ENCODE peak calls at places on chromosomes 16 and 17, in seven cellular contexts. M is SW 1271; P is HFF-Myc; Y is left cardiac atrium; D is activated CD4-positive, alpha-beta memory T cell treated with anti-CD3 and anti-CD28 coated beads for 36 hours; V is NCI-H774; T is NCI-H345. X is an unnamed sample.

GRCh38 chr17:1999557-2000251 is 25.4 kb downstream of the RTN4RL1 start:
- DNase-seq in M (no peak), P (no peak), Y (peak; percentile 44), D (no peak), V (peak; percentile 21), T (peak; percentile 63), X (no peak)

GRCh38 chr16:78443780-78444422 is 344.4 kb downstream of the WWOX start:
- DNase-seq in M (no peak), P (no peak), Y (peak; percentile 29), D (no peak), V (no peak), T (no peak), X (no peak)

GRCh38 chr17:66523378-66524174 is 221.2 kb downstream of the PRKCA start:
- DNase-seq in M (no peak), P (no peak), Y (no peak), D (no peak), V (no peak), T (no peak), X (no peak)

GRCh38 chr17:79919164-79919585 is 79.9 kb upstream of the CBX4 start:
- DNase-seq in M (no peak), P (no peak), Y (peak; percentile 87), D (no peak), V (peak; percentile 61), T (no peak), X (no peak)

GRCh38 chr17:39152134-39152884 is 872 bp upstream of the PLXDC1 start:
- DNase-seq in M (no peak), P (no peak), Y (no peak), D (peak; percentile 40), V (peak; percentile 36), T (no peak), X (no peak)

GRCh38 chr16:29900102-29900887 is at the start of gene ASPHD1:
- DNase-seq in M (peak; percentile 49), P (peak; percentile 35), Y (peak; percentile 76), D (peak; percentile 71), V (peak; percentile 70), T (peak; percentile 80), X (no peak)

GRCh38 chr16:85469929-85470590 is 143.1 kb upstream of the GSE1 start:
- DNase-seq in M (no peak), P (no peak), Y (no peak), D (no peak), V (no peak), T (no peak), X (no peak)

GRCh38 chr16:1698680-1699079 is 7.3 kb upstream of the MAPK8IP3 start:
- DNase-seq in M (no peak), P (no peak), Y (peak; percentile 9), D (no peak), V (no peak), T (no peak), X (no peak)

GRCh38 chr16:57614546-57615343 is 13.7 kb upstream of the ADGRG1 start:
- DNase-seq in M (no peak), P (no peak), Y (no peak), D (peak; percentile 79), V (no peak), T (no peak), X (no peak)

GRCh38 chr17:61436995-61437704 is 15.1 kb upstream of the TBX4 start:
- DNase-seq in M (no peak), P (no peak), Y (no peak), D (no peak), V (no peak), T (no peak), X (no peak)

GRCh38 chr16:27572711-27573110 is 22.8 kb downstream of the KATNIP start:
- DNase-seq in M (no peak), P (no peak), Y (peak; percentile 25), D (no peak), V (no peak), T (no peak), X (no peak)

GRCh38 chr16:81283044-81283443 is 31.7 kb upstream of the GAN start:
- DNase-seq in M (no peak), P (no peak), Y (no peak), D (no peak), V (no peak), T (no peak), X (no peak)

GRCh38 chr17:8057691-8058114 is 18.8 kb downstream of the ALOX15B start:
- DNase-seq in M (peak; percentile 68), P (peak; percentile 78), Y (no peak), D (peak; percentile 46), V (peak; percentile 65), T (peak; percentile 58), X (peak; percentile 63)

GRCh38 chr16:88084881-88085280 is 133.6 kb downstream of the BANP start:
- DNase-seq in M (no peak), P (no peak), Y (no peak), D (no peak), V (no peak), T (no peak), X (no peak)

GRCh38 chr17:66400698-66401097 is 98.3 kb downstream of the PRKCA start:
- DNase-seq in M (no peak), P (no peak), Y (no peak), D (no peak), V (no peak), T (no peak), X (no peak)

GRCh38 chr17:80033840-80034239 is 1.8 kb downstream of the TBC1D16 start:
- DNase-seq in M (no peak), P (no peak), Y (no peak), D (no peak), V (no peak), T (no peak), X (no peak)

GRCh38 chr17:75980188-75981018 is 1.4 kb downstream of the TEN1 start:
- DNase-seq in M (no peak), P (no peak), Y (no peak), D (no peak), V (peak; percentile 9), T (no peak), X (no peak)

GRCh38 chr17:28878981-28879380 is 18.6 kb downstream of the FLOT2 start:
- DNase-seq in M (no peak), P (no peak), Y (no peak), D (peak; percentile 39), V (peak; percentile 10), T (peak; percentile 12), X (no peak)

GRCh38 chr16:49548571-49548970 is 175.0 kb downstream of the C16orf78 start:
- DNase-seq in M (no peak), P (no peak), Y (no peak), D (no peak), V (no peak), T (no peak), X (no peak)

GRCh38 chr16:1290860-1291575 is 18.4 kb upstream of the UBE2I start:
- DNase-seq in M (no peak), P (no peak), Y (no peak), D (no peak), V (no peak), T (no peak), X (no peak)

GRCh38 chr17:61593404-61593803 is 2.4 kb upstream of the NACA2 start:
- DNase-seq in M (no peak), P (no peak), Y (no peak), D (no peak), V (no peak), T (no peak), X (no peak)

GRCh38 chr17:56231693-56232092 is 78.4 kb downstream of the ANKFN1 start:
- DNase-seq in M (no peak), P (no peak), Y (no peak), D (no peak), V (no peak), T (no peak), X (no peak)

X was measured in glomerular endothelial cell.